ENCODE peak calls at places on chromosomes 4 and X, in five cellular contexts. U, X, A, O and F are unnamed samples. For H3K9me3, the result is how much of the 10 kb centered on the place peaks cover.

GRCh38 chrX:30620980-30621716 is 32.1 kb upstream of the GK start:
- DNase-seq in U (no peak), X (no peak), A (no peak), O (no peak), F (no peak)

GRCh38 chr4:138406881-138407280 is 164.7 kb upstream of the SLC7A11 start:
- DNase-seq in U (no peak), X (no peak), A (no peak), O (no peak), F (no peak)

GRCh38 chr4:121380448-121381147 is at the start of gene QRFPR:
- DNase-seq in U (no peak), X (peak), A (no peak), O (no peak), F (no peak)

GRCh38 chr4:36414248-36414647 is 132.8 kb downstream of the DTHD1 start:
- DNase-seq in U (no peak), X (no peak), A (no peak), O (peak), F (no peak)

GRCh38 chr4:123256006-123256405 is 140.6 kb upstream of the SPRY1 start:
- DNase-seq in U (no peak), X (no peak), A (no peak), O (no peak), F (no peak)

GRCh38 chrX:12722314-12722713 is 68.9 kb upstream of the PRPS2 start:
- DNase-seq in U (no peak), X (no peak), A (no peak), O (no peak), F (no peak)

GRCh38 chr4:17511950-17512795 is at the start of gene QDPR:
- DNase-seq in U (peak), X (peak), A (no peak), O (peak), F (peak)

GRCh38 chrX:101462892-101463291 is 22.4 kb upstream of the ARMCX4 start:
- DNase-seq in U (no peak), X (no peak), A (no peak), O (peak), F (no peak)

GRCh38 chrX:108167211-108167872 is 75.8 kb downstream of the ATG4A start:
- DNase-seq in U (no peak), X (no peak), A (no peak), O (no peak), F (no peak)

GRCh38 chrX:39764441-39764914 is 333.3 kb downstream of the BCOR start:
- DNase-seq in U (no peak), X (peak), A (no peak), O (no peak), F (no peak)

GRCh38 chrX:64093761-64094160 is 111.7 kb downstream of the AMER1 start:
- DNase-seq in U (no peak), X (no peak), A (no peak), O (no peak), F (no peak)

GRCh38 chr4:147041376-147041775 is 95.7 kb upstream of the TTC29 start:
- DNase-seq in U (no peak), X (no peak), A (no peak), O (no peak), F (no peak)

GRCh38 chr4:137370206-137370633 is 162.1 kb downstream of the PCDH18 start:
- DNase-seq in U (no peak), X (no peak), A (no peak), O (no peak), F (no peak)

GRCh38 chrX:149497626-149498025 is 7.5 kb downstream of the IDS start:
- DNase-seq in U (no peak), X (no peak), A (no peak), O (no peak), F (no peak)

GRCh38 chr4:3198906-3199305 is 50.1 kb upstream of the MSANTD1 start:
- DNase-seq in U (no peak), X (no peak), A (no peak), O (no peak), F (no peak)

GRCh38 chrX:29627833-29628232 is 587.5 kb upstream of the MAGEB2 start:
- DNase-seq in U (no peak), X (no peak), A (no peak), O (no peak), F (no peak)

GRCh38 chrX:133516691-133517090 is 101.4 kb upstream of the GPC4 start:
- DNase-seq in U (no peak), X (no peak), A (no peak), O (no peak), F (no peak)

GRCh38 chr4:6008092-6008551 is 10.1 kb downstream of the C4orf50 start:
- DNase-seq in U (no peak), X (no peak), A (no peak), O (no peak), F (no peak)

GRCh38 chr4:189299706-189300105 is 641.0 kb upstream of the FRG1 start:
- DNase-seq in U (no peak), X (no peak), A (no peak), O (no peak), F (no peak)

GRCh38 chrX:131828482-131828881 is 194.6 kb upstream of the STK26 start:
- DNase-seq in U (no peak), X (no peak), A (no peak), O (no peak), F (no peak)

GRCh38 chr4:75169020-75169814 is 236.3 kb downstream of the PARM1 start:
- DNase-seq in U (no peak), X (no peak), A (no peak), O (no peak), F (no peak)

GRCh38 chr4:89295415-89295927 is 12.1 kb downstream of the GPRIN3 start:
- DNase-seq in U (no peak), X (no peak), A (no peak), O (no peak), F (no peak)

GRCh38 chrX:40867352-40867751 is 132.0 kb upstream of the MED14 start:
- DNase-seq in U (no peak), X (no peak), A (no peak), O (peak), F (no peak)

GRCh38 chr4:77600521-77601451 is 4.8 kb upstream of the CXCL13 start:
- DNase-seq in U (peak), X (peak), A (no peak), O (peak), F (no peak)

GRCh38 chr4:118865091-118865708 is 23.5 kb upstream of the SYNPO2 start:
- DNase-seq in U (no peak), X (peak), A (no peak), O (peak), F (no peak)

GRCh38 chr4:157075811-157076577 is at the start of gene GLRB:
- DNase-seq in U (no peak), X (peak), A (no peak), O (peak), F (no peak)

GRCh38 chrX:117989512-117989911 is 127.1 kb downstream of the KLHL13 start:
- DNase-seq in U (no peak), X (no peak), A (no peak), O (no peak), F (no peak)

GRCh38 chr4:73868206-73869129 is 725 bp upstream of the CXCL1 start:
- DNase-seq in U (no peak), X (no peak), A (no peak), O (peak), F (no peak)

GRCh38 chrX:134948333-134949241 is 42.2 kb upstream of the SMIM10 start:
- DNase-seq in U (no peak), X (no peak), A (no peak), O (peak), F (no peak)

GRCh38 chr4:183257808-183258207 is 62.3 kb downstream of the CLDN22 start:
- DNase-seq in U (no peak), X (no peak), A (no peak), O (no peak), F (no peak)

GRCh38 chr4:2891294-2891693 is 47.6 kb downstream of the ADD1 start:
- DNase-seq in U (no peak), X (no peak), A (no peak), O (peak), F (no peak)

GRCh38 chr4:82774711-82775171 is 23.9 kb downstream of the SCD5 start:
- DNase-seq in U (no peak), X (peak), A (no peak), O (no peak), F (no peak)

GRCh38 chr4:81136161-81136910 is 78.7 kb downstream of the PRKG2 start:
- DNase-seq in U (no peak), X (no peak), A (peak), O (no peak), F (no peak)

GRCh38 chr4:147511005-147511660 is 30.2 kb downstream of the EDNRA start:
- DNase-seq in U (no peak), X (no peak), A (no peak), O (no peak), F (no peak)

GRCh38 chrX:37580080-37580479 is 8.6 kb downstream of the LANCL3 start:
- DNase-seq in U (no peak), X (no peak), A (no peak), O (no peak), F (no peak)

GRCh38 chr4:53479731-53480525 is 102.5 kb downstream of the FIP1L1 start:
- DNase-seq in U (no peak), X (no peak), A (no peak), O (no peak), F (no peak)

GRCh38 chr4:5776510-5776909 is 65.5 kb downstream of the EVC start:
- DNase-seq in U (no peak), X (no peak), A (no peak), O (no peak), F (no peak)

GRCh38 chr4:146643812-146644401 is 5.2 kb downstream of the POU4F2 start:
- DNase-seq in U (no peak), X (no peak), A (no peak), O (peak), F (no peak)

DNA sequence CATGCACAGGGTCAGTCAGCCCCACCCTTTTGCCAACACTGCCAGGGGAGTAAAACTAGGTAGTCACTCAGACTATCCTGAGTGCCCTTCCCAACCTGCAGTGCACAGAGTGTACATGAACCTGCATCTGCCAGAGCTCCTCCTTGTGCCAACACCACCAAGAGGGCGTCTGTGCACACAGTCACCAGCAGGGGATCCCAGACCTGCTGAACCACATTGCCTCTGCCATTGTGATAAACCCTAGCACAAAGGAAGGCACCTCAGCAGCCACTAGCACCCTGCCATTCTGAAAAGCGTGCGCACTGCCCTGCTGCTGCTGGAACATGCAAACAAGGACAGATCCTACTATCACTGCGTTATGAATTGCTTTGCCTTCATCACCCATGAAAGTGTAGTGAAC is 247.8 kb upstream of the POU3F4 start:
- DNase-seq in U (no peak), X (no peak), A (no peak), O (no peak), F (no peak)
- H3K9me3 ChIP-seq in U (under half), X (under half), A (under half), O (under half), F (under half)

GRCh38 chrX:724256-724655 is 93.7 kb downstream of the SHOX start:
- DNase-seq in U (no peak), X (no peak), A (no peak), O (no peak), F (no peak)

GRCh38 chrX:716136-716535 is 85.5 kb downstream of the SHOX start:
- DNase-seq in U (no peak), X (no peak), A (no peak), O (no peak), F (no peak)

GRCh38 chrX:723781-724180 is 93.2 kb downstream of the SHOX start:
- DNase-seq in U (no peak), X (no peak), A (no peak), O (no peak), F (no peak)

GRCh38 chrX:721354-721753 is 90.8 kb downstream of the SHOX start:
- DNase-seq in U (no peak), X (no peak), A (no peak), O (no peak), F (no peak)

GRCh38 chrX:720858-721257 is 90.3 kb downstream of the SHOX start:
- DNase-seq in U (no peak), X (no peak), A (no peak), O (no peak), F (no peak)
- H3K9me3 ChIP-seq in U (under half), X (under half), A (under half), O (under half), F (under half)

DNA sequence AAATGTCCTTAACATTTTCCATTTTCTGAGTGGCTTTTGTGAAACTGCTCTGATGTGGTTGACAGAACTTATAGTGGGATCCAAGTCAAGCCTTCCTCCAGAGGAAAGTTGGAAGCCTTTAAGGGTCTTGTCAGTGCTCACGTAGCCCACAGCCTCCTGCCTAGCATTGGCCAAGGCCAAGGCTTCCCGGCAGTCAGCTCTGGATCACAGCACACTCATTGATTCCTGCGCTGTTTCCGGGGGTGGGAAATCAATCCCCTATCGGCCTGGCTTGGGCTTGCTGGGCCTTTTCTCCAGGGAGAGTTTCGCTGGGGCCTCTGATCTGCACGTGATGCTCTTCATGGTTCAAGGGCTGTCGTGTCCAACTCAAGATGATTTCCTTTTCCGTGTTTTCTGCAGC is 76.1 kb downstream of the SLC9A6 start:
- DNase-seq in U (no peak), X (no peak), A (no peak), O (no peak), F (no peak)
- H3K9me3 ChIP-seq in U (under half), X (under half), A (under half), O (under half), F (under half)

DNA sequence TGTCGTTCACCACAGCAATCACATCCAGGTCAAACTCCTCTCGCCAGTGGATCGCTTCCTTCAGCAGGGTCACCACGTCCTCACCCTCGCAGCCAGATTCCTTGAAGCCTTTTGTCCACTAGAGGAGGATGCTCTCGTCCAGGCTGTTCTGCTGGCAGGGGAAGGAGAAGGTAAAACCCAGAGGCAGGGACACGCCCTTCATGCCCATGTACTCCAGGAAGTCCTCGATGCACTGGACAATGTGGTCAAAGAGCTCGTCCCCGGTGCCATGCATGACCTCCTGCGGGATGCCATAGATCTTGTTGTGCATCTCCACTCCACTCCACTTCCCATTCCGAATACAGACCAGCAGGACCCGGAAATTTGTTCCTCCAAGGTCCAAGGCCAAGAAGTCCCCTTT is 152.4 kb downstream of the TENT5D start:
- DNase-seq in U (no peak), X (no peak), A (no peak), O (no peak), F (no peak)
- H3K9me3 ChIP-seq in U (under half), X (under half), A (under half), O (under half), F (under half)

GRCh38 chr4:26887809-26888208 is 27.2 kb downstream of the STIM2 start:
- DNase-seq in U (no peak), X (no peak), A (no peak), O (no peak), F (no peak)
- H3K9me3 ChIP-seq in U (under half), X (under half), A (under half), O (under half), F (under half)

DNA sequence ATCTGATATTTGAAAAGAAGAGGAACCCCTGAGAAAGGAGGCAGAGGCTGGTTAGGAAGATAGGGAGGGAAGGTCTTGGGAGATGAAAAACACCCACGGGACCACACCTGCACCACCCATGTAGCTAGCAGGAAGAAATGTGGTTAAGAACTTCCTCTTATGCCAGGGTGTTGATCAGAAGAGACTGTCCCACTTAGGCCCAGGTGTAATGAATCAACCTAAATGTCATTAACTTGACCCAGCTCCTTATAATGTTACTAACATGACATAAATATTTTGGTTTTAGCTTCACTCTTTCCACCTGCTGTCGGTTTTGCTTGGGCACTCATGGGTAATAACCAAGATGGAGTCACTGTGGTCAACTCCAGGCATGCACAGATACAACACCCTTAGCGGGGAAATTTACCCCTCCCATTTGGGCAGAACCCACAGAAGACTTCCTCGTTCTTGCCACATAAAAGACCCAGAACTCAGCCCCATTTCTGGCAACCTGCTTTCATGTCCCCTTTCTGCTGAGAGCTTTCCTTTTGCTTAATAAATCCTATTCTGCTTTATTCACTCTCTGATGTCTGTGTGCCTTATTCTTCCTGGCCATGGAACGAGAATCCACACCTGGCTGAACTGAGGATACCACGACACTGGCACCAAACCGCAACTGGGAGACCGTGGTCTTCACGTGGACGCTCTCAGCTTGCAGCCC is 46.8 kb downstream of the ZNF141 start:
- DNase-seq in U (no peak), X (no peak), A (no peak), O (no peak), F (no peak)
- H3K9me3 ChIP-seq in U (half or more), X (under half), A (half or more), O (under half), F (under half)

GRCh38 chrX:77918568-77918967 is 8.1 kb downstream of the ATP7A start:
- DNase-seq in U (no peak), X (no peak), A (no peak), O (no peak), F (no peak)
- H3K9me3 ChIP-seq in U (under half), X (under half), A (under half), O (under half), F (under half)

GRCh38 chr4:14023901-14024300 is 396.4 kb upstream of the BOD1L1 start:
- DNase-seq in U (no peak), X (no peak), A (no peak), O (peak), F (no peak)
- H3K9me3 ChIP-seq in U (under half), X (under half), A (under half), O (under half), F (under half)

DNA sequence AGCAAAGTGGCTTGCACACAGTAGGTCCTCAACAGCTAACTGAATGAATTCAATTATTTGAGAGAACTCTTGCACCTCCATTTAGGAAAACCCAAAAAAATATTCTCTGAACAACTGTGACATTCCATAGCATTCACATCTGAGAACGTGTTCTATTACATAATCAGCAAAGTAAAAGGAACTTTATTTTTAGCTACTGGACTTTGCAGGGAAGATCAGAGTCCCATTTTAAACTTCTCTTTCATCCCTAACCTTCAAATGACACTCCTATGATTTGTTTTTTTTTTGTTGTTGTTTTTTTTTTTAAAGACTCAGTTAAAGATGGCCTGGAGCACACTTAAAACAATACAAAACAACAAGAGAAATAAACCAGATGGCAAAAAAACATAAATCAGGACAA is 30.9 kb downstream of the RAI2 start:
- DNase-seq in U (no peak), X (no peak), A (no peak), O (no peak), F (no peak)
- H3K9me3 ChIP-seq in U (under half), X (under half), A (under half), O (under half), F (under half)